ENCODE peak calls at places on chromosomes 7 and 10, in ten cellular contexts. V is BJ, K is psoas muscle, U is type B pancreatic cell, R is uterus, N is neural progenitor cell, T is ovary, F is fibroblast of the aortic adventitia, S is lower lobe of right lung, H is foreskin fibroblast. G is an unnamed sample.

GRCh38 chr7:107622429-107622828 is 38.2 kb upstream of the SLC26A4 start:
- DNase-seq in S (no peak), T (no peak), R (no peak), K (no peak), U (no peak), V (peak), F (peak), N (no peak), H (peak), G (no peak)

GRCh38 chr10:32937824-32938482 is 20.1 kb downstream of the ITGB1 start:
- DNase-seq in R (no peak), H (no peak), S (no peak), N (no peak), U (no peak), F (no peak), T (no peak), K (no peak), V (no peak), G (no peak)

GRCh38 chr7:33446551-33446950 is 317.2 kb downstream of the BBS9 start:
- DNase-seq in F (no peak), R (no peak), S (no peak), H (no peak), V (no peak), T (no peak), K (no peak), U (no peak), N (no peak), G (no peak)

GRCh38 chr10:77504870-77505257 is 132.7 kb downstream of the KCNMA1 start:
- DNase-seq in T (no peak), V (no peak), N (no peak), R (no peak), U (no peak), S (no peak), K (no peak), F (no peak), H (peak), G (no peak)

GRCh38 chr10:49071221-49071761 is 44.0 kb downstream of the VSTM4 start:
- DNase-seq in S (no peak), F (peak), T (peak), N (no peak), H (no peak), U (no peak), R (no peak), V (no peak), K (no peak), G (no peak)

GRCh38 chr10:117241541-117242462 is 888 bp downstream of the SLC18A2 start:
- DNase-seq in S (no peak), R (no peak), U (no peak), V (no peak), F (no peak), N (peak), K (no peak), H (no peak), T (peak), G (no peak)

GRCh38 chr10:75071756-75072155 is 39.7 kb upstream of the SAMD8 start:
- DNase-seq in U (no peak), S (no peak), T (no peak), V (no peak), N (no peak), R (peak), H (no peak), K (no peak), F (no peak), G (no peak)

GRCh38 chr7:20343211-20343610 is 12.5 kb downstream of the ITGB8 start:
- DNase-seq in H (no peak), K (no peak), R (no peak), N (peak), F (no peak), U (no peak), S (no peak), V (no peak), T (no peak), G (no peak)

GRCh38 chr10:103926722-103927319 is 8.8 kb upstream of the STN1 start:
- DNase-seq in F (no peak), R (no peak), T (no peak), H (no peak), U (no peak), K (no peak), V (no peak), S (no peak), N (no peak), G (no peak)
- TF ChIP-seq CTCF in F (no peak), R (no peak), T (no peak), H (no peak), U (peak), K (no peak), V (no peak), S (no peak), N (peak), G (no peak)

DNA sequence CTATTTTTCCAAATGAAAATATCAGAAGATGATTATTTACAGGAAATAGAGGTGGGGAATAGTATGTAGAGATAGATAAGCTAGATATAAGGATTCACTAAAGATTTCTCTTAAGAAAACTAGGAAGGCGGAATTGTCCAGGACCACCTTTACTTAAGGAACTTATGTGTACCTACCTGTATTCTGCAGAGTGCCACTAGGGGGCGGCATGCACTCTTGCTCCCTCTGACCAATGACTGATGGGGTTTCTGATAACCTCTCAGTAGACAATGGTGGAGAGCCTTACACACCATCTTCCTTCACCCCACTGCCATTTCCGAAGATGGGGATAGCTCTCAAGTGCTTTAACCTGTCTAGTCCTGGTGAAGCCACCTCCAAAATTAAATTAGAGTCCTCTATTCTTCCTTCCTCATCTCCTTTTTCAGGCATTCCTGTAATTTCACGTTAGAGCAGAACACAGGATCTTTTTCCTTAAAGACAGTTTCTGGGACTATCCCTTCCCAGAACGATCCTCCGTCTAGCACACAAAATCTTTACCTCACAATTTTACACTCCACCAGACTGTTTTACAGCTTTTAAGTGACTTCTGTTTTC is 453.1 kb downstream of the SORCS1 start:
- DNase-seq in U (no peak), K (peak), S (peak), N (peak), V (no peak), R (no peak), T (no peak), H (peak), F (no peak), G (peak)
- TF ChIP-seq CTCF in U (peak), K (peak), S (peak), N (peak), V (peak), R (no peak), T (no peak), H (peak), F (peak), G (peak)

DNA sequence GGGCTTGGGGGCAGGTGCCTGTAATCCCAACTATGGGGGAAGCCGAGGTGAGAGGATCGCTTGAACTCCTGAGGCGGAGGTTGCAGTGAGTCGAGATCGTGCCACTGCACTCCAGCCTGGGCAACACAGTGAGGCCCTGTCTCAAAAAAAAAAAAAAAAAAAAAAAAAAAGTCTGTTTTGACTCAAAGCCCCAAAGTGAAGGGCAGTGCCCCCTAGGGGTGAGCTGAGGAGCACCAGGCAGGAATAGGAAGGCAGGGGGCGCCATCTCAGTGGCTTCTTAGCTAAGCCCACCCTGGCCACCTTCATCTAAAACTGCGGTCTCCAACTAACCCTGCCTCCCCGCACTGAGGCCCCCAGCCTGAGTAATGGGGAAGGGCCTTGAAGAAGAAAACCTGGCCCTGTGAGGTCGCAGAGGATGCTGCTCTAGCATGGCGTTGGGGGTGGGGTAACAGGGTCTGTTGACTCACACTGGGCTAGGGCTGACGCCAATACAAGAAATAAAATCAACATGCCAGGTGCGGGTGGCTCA is 9.8 kb downstream of the PODXL start:
- DNase-seq in R (no peak), V (no peak), K (no peak), N (peak), T (no peak), U (no peak), H (no peak), S (no peak), F (no peak), G (no peak)
- TF ChIP-seq CTCF in R (peak), V (peak), K (peak), N (peak), T (no peak), U (peak), H (peak), S (peak), F (peak), G (peak)

DNA sequence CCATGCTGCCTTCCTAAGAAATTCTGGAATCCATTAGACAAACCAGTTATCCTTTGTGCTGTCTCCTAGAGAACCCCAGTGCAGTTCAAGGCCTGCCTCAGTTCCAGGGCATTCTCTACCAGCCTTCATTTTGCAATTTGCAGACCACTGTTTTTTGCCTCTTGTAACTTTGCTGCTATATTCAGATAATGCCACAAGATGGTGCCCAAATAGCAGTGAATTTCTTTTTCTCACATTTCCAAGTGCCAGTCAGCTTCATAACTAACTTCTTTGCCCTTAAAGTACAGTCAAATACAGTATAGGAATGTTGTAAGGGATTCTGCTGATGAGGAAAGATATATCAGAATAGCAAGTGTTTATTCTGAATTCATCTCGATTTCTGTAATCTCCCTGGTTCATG is 25.2 kb downstream of the LOXL4 start:
- DNase-seq in F (peak), U (no peak), T (no peak), K (no peak), V (no peak), R (no peak), S (no peak), N (no peak), H (no peak), G (no peak)
- TF ChIP-seq CTCF in F (peak), U (peak), T (peak), K (peak), V (peak), R (peak), S (peak), N (peak), H (peak), G (peak)

GRCh38 chr10:96693431-96693830 is 26.9 kb downstream of the PIK3AP1 start:
- DNase-seq in V (no peak), N (no peak), T (no peak), S (no peak), U (no peak), K (no peak), F (no peak), R (no peak), H (no peak), G (no peak)

GRCh38 chr10:96691761-96692160 is 28.6 kb downstream of the PIK3AP1 start:
- DNase-seq in V (no peak), T (no peak), S (no peak), N (no peak), K (no peak), H (no peak), R (no peak), U (no peak), F (no peak), G (no peak)

GRCh38 chr10:96692427-96692826 is 27.9 kb downstream of the PIK3AP1 start:
- DNase-seq in V (no peak), R (no peak), U (no peak), K (no peak), S (no peak), H (no peak), T (no peak), N (no peak), F (no peak), G (no peak)

GRCh38 chr10:96688789-96689188 is 31.5 kb downstream of the PIK3AP1 start:
- DNase-seq in H (no peak), R (no peak), N (no peak), T (no peak), F (no peak), U (no peak), S (no peak), K (no peak), V (no peak), G (no peak)

GRCh38 chr10:96690755-96691730 is 29.3 kb downstream of the PIK3AP1 start:
- DNase-seq in H (no peak), R (no peak), T (no peak), U (no peak), F (peak), K (no peak), V (no peak), S (no peak), N (no peak), G (no peak)
- TF ChIP-seq CTCF in H (no peak), R (no peak), T (no peak), U (no peak), F (no peak), K (no peak), V (no peak), S (no peak), N (no peak), G (no peak)

GRCh38 chr10:84552478-84552877 is 224.1 kb downstream of the CCSER2 start:
- DNase-seq in T (no peak), R (no peak), K (no peak), S (no peak), V (no peak), H (no peak), F (no peak), N (peak), U (no peak), G (no peak)
- TF ChIP-seq CTCF in T (no peak), R (no peak), K (no peak), S (no peak), V (no peak), H (no peak), F (no peak), N (peak), U (no peak), G (no peak)

GRCh38 chr10:131860806-131861440 is 39.9 kb upstream of the PPP2R2D start:
- DNase-seq in R (no peak), S (peak), T (no peak), N (no peak), K (no peak), V (no peak), U (peak), F (no peak), H (no peak), G (no peak)
- TF ChIP-seq CTCF in R (no peak), S (no peak), T (no peak), N (peak), K (no peak), V (no peak), U (no peak), F (no peak), H (no peak), G (no peak)

DNA sequence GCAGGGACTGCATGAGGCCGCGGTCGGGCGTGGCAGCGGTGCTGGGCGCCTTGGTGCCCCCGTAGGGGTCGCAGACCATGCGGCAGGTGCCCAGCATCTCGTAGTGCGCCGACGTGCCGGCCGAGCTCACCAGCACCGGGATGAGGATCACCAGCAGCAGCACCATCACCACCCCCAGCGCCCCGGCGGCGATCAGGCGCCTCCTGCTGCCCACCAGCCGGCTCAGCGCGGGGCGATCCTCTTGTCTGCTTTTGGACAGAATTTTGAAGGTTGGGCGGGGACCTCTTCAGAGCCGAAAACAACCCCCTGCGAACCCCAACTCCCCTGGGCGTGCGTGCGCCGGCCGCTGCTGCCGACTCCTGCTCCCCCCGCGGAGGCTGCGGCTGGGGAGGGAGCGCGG is 779 bp downstream of the C1QL3 start:
- DNase-seq in F (peak), T (peak), K (peak), H (no peak), V (no peak), U (no peak), S (no peak), N (peak), R (no peak), G (no peak)
- TF ChIP-seq CTCF in F (peak), T (no peak), K (no peak), H (peak), V (peak), U (peak), S (no peak), N (peak), R (no peak), G (peak)

GRCh38 chr10:95907454-95908253 is at the start of gene CC2D2B:
- DNase-seq in N (peak), F (peak), U (peak), S (peak), T (peak), V (peak), H (peak), K (peak), R (peak), G (peak)
- TF ChIP-seq CTCF in N (no peak), F (no peak), U (peak), S (peak), T (no peak), V (peak), H (no peak), K (no peak), R (no peak), G (peak)

DNA sequence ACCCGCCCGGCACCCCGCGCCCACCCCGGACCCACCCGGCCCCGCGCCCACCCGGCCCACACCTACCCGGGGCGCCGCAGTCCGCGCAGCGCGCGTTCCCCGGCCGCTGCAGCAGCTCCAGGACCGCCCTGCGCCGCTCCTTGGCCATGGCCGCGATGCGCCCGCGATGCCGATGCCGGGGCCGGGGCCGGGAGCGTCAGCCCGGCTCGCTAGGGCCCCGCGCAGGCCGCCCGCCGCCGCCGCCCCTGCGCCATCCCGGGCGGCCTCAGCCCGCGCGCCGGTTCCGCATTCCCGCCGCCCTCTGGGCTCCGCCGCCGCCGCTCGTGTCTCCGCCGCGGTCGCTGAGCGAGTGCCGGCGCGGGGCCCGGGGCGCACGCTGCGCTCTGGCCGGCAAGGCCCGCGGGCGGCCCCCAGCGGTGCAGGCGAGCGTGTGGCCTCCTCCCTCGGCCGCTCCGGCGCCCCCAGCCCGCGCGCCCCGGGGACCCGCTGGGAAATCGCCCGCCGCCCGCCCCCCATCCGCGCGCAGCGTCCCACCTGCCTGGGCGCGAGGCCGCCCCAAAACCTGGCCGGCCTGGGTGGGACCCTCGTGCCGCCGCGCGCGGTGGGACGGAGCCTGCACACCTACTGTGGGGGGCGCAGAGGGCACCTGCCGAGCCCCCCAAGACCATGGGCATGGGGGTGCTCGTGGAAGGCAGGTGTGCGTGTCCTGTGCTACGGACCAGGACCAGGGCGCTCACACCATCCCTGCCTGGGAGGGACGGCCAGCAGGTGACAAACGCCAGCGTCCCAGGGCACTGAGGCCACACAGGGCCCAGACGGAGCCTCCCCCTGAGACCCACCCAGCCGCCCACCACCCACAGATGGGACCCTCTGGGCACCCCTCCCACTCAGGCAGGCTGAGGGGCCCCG is at the start of gene ADAP1:
- DNase-seq in R (no peak), K (peak), T (no peak), F (peak), V (no peak), H (no peak), S (peak), U (no peak), N (peak), G (no peak)
- TF ChIP-seq CTCF in R (peak), K (no peak), T (no peak), F (no peak), V (no peak), H (no peak), S (no peak), U (peak), N (peak), G (peak)